ENCODE peak calls at places on chromosomes 16 and 17, in four cellular contexts. R is body of pancreas, Y is upper lobe of right lung, A is endodermal cell. I is an unnamed sample.

GRCh38 chr16:1642753-1643152 is 30.6 kb downstream of the CRAMP1 start:
- DNase-seq in R (no peak), Y (no peak), A (no peak), I (no peak)

GRCh38 chr16:26594666-26595065 is 472.1 kb upstream of the C16orf82 start:
- DNase-seq in R (no peak), Y (no peak), A (peak), I (no peak)

GRCh38 chr17:30095507-30096244 is 20.9 kb upstream of the NSRP1 start:
- DNase-seq in R (no peak), Y (no peak), A (peak), I (no peak)

GRCh38 chr17:36975922-36976515 is 27.3 kb downstream of the AATF start:
- DNase-seq in R (no peak), Y (no peak), A (no peak), I (no peak)

GRCh38 chr17:73744411-73744810 is 100.2 kb upstream of the SDK2 start:
- DNase-seq in R (no peak), Y (no peak), A (no peak), I (no peak)

GRCh38 chr17:2292100-2292499 is 11.5 kb downstream of the SMG6 start:
- DNase-seq in R (no peak), Y (no peak), A (no peak), I (no peak)

GRCh38 chr16:27485126-27485525 is 64.6 kb downstream of the GTF3C1 start:
- DNase-seq in R (no peak), Y (no peak), A (no peak), I (no peak)

GRCh38 chr17:72488542-72489272 is 367.9 kb downstream of the SOX9 start:
- DNase-seq in R (peak), Y (no peak), A (peak), I (no peak)

GRCh38 chr16:2912330-2913199 is 834 bp downstream of the FLYWCH1 start:
- DNase-seq in R (peak), Y (peak), A (peak), I (peak)

GRCh38 chr17:16027708-16028584 is 28.3 kb downstream of the TTC19 start:
- DNase-seq in R (peak), Y (no peak), A (no peak), I (peak)

GRCh38 chr16:69494993-69495392 is 70.6 kb downstream of the CYB5B start:
- DNase-seq in R (no peak), Y (no peak), A (peak), I (peak)

GRCh38 chr17:16273929-16274339 is 56.9 kb downstream of the PIGL start:
- DNase-seq in R (no peak), Y (no peak), A (no peak), I (no peak)

GRCh38 chr16:77434365-77435239 is at the start of gene ADAMTS18:
- DNase-seq in R (no peak), Y (no peak), A (peak), I (no peak)

GRCh38 chr16:88779406-88780099 is 5.5 kb downstream of the PIEZO1 start:
- DNase-seq in R (no peak), Y (no peak), A (no peak), I (no peak)

GRCh38 chr17:43316522-43317142 is 82.2 kb upstream of the ARL4D start:
- DNase-seq in R (peak), Y (no peak), A (peak), I (peak)

GRCh38 chr17:27613425-27613824 is 17.6 kb upstream of the LGALS9 start:
- DNase-seq in R (no peak), Y (no peak), A (no peak), I (no peak)

DNA sequence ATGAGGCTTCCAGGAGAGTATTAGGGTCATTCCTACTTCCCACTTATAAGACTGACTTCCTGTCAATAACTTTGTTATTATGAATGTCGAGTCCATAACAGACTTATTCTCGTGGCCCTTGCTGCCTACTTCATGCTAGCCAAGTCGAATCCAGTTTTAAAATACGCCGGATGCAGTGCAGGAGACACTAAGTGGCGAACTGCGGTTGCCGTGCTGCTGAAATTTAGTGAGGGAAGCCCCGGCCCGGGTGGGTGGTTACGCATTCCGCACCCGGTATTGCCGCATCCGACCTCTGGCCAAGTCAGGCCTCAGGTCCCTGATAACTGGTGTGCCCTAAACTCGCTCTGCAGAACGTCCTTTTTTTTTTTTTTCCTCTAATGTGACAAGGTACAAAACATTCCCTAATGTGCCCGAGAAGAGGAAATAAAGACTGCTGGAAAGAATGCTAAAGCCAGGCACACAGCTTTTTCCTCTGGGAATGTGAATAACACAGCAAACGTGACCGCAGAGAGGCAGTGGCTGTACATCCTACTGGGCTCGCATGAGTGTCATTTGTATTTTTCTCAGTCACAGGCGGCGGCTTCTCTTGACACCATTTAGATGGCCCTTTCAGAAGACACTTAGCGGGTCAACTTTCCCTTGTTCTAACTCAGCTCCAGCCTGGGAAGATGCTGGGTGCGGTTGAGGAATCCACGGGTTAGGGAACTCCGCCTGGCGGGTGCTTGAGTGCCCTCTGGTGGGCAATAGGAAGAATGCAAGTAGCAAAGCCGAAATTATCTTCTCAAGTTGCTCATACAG is 7.1 kb upstream of the AKTIP start:
- DNase-seq in R (peak), Y (peak), A (peak), I (peak)
- H3K4me3 ChIP-seq in R (no peak), Y (peak), A (no peak), I (peak)

GRCh38 chr17:7029096-7029495 is 6.2 kb downstream of the BCL6B start:
- DNase-seq in R (no peak), Y (no peak), A (no peak), I (no peak)
- H3K27ac ChIP-seq in R (no peak), Y (peak), A (no peak), I (no peak)

DNA sequence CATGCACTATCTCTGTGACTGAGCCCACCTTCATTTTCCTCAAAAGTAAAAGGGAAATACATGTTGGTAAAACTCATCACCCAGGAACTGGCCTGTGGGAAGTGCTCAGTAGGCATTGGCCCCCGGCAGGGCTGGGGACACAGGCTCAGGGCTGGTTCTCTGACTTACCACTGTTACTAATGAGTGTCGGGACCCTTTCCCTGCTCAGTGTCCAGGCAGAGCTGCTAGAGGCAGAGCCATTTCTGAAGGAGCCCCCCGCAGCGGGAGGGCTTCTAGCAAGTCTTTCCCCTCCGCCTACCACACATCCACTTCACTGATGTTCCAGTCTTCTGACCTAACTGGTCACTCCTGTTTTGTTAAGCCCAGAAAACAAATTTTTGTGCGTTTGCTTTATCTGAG is 1.7 kb upstream of the PEMT start:
- DNase-seq in R (no peak), Y (no peak), A (no peak), I (no peak)
- H3K4me3 ChIP-seq in R (no peak), Y (no peak), A (peak), I (no peak)

GRCh38 chr16:29858974-29859373 is 4.1 kb downstream of the CDIPT start:
- DNase-seq in R (no peak), Y (no peak), A (no peak), I (no peak)
- H3K27ac ChIP-seq in R (no peak), Y (no peak), A (no peak), I (no peak)